ENCODE peak calls at places on chromosomes 5 and 9, in nine cellular contexts. One of them, this sample, is unnamed.

GRCh38 chr5:52441768-52442167 is 345.9 kb upstream of the ITGA1 start:
- DNase-seq in OCI-LY7: no peak
- DNase-seq in hepatocyte: no peak
- DNase-seq in HepG2: no peak
- DNase-seq in kidney epithelial cell: no peak
- DNase-seq in neural progenitor cell: no peak
- DNase-seq in uterus: no peak
- DNase-seq in ovary: no peak
- DNase-seq in upper lobe of right lung: no peak
- DNase-seq in this sample: no peak

GRCh38 chr5:31987985-31988710 is 186.0 kb downstream of the GOLPH3 start:
- DNase-seq in OCI-LY7: no peak
- DNase-seq in hepatocyte: peak; percentile 57
- DNase-seq in HepG2: no peak
- DNase-seq in kidney epithelial cell: peak; percentile 95
- DNase-seq in neural progenitor cell: no peak
- DNase-seq in uterus: peak; percentile 35
- DNase-seq in ovary: no peak
- DNase-seq in upper lobe of right lung: no peak
- DNase-seq in this sample: peak; percentile 96

GRCh38 chr9:133502112-133502511 is 22.6 kb downstream of the MYMK start:
- DNase-seq in OCI-LY7: no peak
- DNase-seq in hepatocyte: no peak
- DNase-seq in HepG2: no peak
- DNase-seq in kidney epithelial cell: no peak
- DNase-seq in neural progenitor cell: no peak
- DNase-seq in uterus: no peak
- DNase-seq in ovary: no peak
- DNase-seq in upper lobe of right lung: no peak
- DNase-seq in this sample: no peak

GRCh38 chr5:128208436-128208835 is 124.9 kb downstream of the SLC12A2 start:
- DNase-seq in OCI-LY7: no peak
- DNase-seq in hepatocyte: no peak
- DNase-seq in HepG2: no peak
- DNase-seq in kidney epithelial cell: no peak
- DNase-seq in neural progenitor cell: no peak
- DNase-seq in uterus: no peak
- DNase-seq in ovary: no peak
- DNase-seq in upper lobe of right lung: no peak
- DNase-seq in this sample: no peak

GRCh38 chr5:26749829-26750228 is 288.6 kb downstream of the CDH9 start:
- DNase-seq in OCI-LY7: no peak
- DNase-seq in hepatocyte: no peak
- DNase-seq in HepG2: no peak
- DNase-seq in kidney epithelial cell: no peak
- DNase-seq in neural progenitor cell: no peak
- DNase-seq in uterus: no peak
- DNase-seq in ovary: no peak
- DNase-seq in upper lobe of right lung: no peak
- DNase-seq in this sample: no peak

GRCh38 chr9:14062449-14063187 is 251.3 kb downstream of the NFIB start:
- DNase-seq in OCI-LY7: no peak
- DNase-seq in hepatocyte: no peak
- DNase-seq in HepG2: no peak
- DNase-seq in kidney epithelial cell: peak; percentile 19
- DNase-seq in neural progenitor cell: no peak
- DNase-seq in uterus: no peak
- DNase-seq in ovary: no peak
- DNase-seq in upper lobe of right lung: no peak
- DNase-seq in this sample: peak; percentile 98

GRCh38 chr9:102779341-102779740 is 215.8 kb upstream of the CYLC2 start:
- DNase-seq in OCI-LY7: no peak
- DNase-seq in hepatocyte: no peak
- DNase-seq in HepG2: no peak
- DNase-seq in kidney epithelial cell: no peak
- DNase-seq in neural progenitor cell: no peak
- DNase-seq in uterus: no peak
- DNase-seq in ovary: no peak
- DNase-seq in upper lobe of right lung: no peak
- DNase-seq in this sample: no peak

GRCh38 chr5:107365355-107366109 is 305.2 kb downstream of the EFNA5 start:
- DNase-seq in OCI-LY7: peak; percentile 40
- DNase-seq in hepatocyte: no peak
- DNase-seq in HepG2: no peak
- DNase-seq in kidney epithelial cell: peak; percentile 67
- DNase-seq in neural progenitor cell: no peak
- DNase-seq in uterus: no peak
- DNase-seq in ovary: no peak
- DNase-seq in upper lobe of right lung: no peak
- DNase-seq in this sample: peak; percentile 67

GRCh38 chr9:126309427-126310179 is 17.0 kb upstream of the MVB12B start:
- DNase-seq in OCI-LY7: no peak
- DNase-seq in hepatocyte: no peak
- DNase-seq in HepG2: no peak
- DNase-seq in kidney epithelial cell: no peak
- DNase-seq in neural progenitor cell: no peak
- DNase-seq in uterus: no peak
- DNase-seq in ovary: no peak
- DNase-seq in upper lobe of right lung: no peak
- DNase-seq in this sample: no peak
- TF ChIP-seq CTCF in OCI-LY7: no peak
- TF ChIP-seq CTCF in hepatocyte: no peak
- TF ChIP-seq CTCF in HepG2: no peak
- TF ChIP-seq CTCF in kidney epithelial cell: no peak
- TF ChIP-seq CTCF in neural progenitor cell: no peak
- TF ChIP-seq CTCF in uterus: no peak
- TF ChIP-seq CTCF in ovary: no peak
- TF ChIP-seq CTCF in upper lobe of right lung: no peak
- TF ChIP-seq CTCF in this sample: no peak

DNA sequence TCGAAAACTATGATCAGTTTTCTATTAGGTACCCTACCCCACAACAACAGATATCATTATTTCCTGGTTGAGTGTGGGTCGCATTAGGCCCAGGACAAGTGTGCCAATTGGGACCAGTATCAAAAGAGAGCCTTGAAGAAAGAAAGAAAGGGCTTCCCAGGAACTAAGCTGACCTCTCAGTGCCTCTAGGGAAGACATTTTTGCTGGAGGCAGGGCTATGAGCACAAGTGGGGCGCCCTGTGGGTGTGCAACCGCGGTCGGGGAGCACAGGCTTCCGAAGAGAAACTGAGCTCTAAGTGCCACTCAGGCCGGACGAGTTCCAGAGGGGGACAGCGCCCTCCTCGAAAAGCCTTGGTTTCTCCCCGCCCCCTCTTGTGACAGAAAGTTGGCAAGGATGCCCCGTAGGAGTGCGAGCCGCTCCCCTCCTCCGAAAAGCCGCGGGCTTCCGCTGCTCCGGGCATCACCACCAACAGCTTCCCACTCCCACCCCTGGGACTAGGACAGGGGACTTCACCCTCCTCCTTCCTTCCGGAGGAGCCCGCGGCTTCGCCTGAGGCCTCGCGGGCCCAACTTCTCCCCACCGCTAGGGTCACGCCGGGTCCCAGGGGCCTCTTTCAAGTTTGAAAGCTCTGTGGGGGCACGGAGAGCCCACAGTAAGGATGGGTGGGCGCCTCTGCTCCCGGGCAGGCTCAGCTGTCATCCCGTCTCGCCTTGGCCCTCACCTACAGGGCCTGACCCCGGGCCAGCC is 2.0 kb downstream of the NR2F1-AS1 start:
- DNase-seq in OCI-LY7: no peak
- DNase-seq in hepatocyte: no peak
- DNase-seq in HepG2: no peak
- DNase-seq in kidney epithelial cell: no peak
- DNase-seq in neural progenitor cell: peak; percentile 54
- DNase-seq in uterus: peak; percentile 76
- DNase-seq in ovary: peak; percentile 78
- DNase-seq in upper lobe of right lung: no peak
- DNase-seq in this sample: no peak
- H3K4me3 ChIP-seq in OCI-LY7: no peak overlapping the region
- H3K4me3 ChIP-seq in hepatocyte: peak overlapping the region; percentile 30
- H3K4me3 ChIP-seq in HepG2: peak overlapping the region; percentile 67
- H3K4me3 ChIP-seq in kidney epithelial cell: peak overlapping the region; percentile 77
- H3K4me3 ChIP-seq in neural progenitor cell: peak overlapping the region; percentile 82
- H3K4me3 ChIP-seq in uterus: peak overlapping the region; percentile 53
- H3K4me3 ChIP-seq in ovary: peak overlapping the region; percentile 87
- H3K4me3 ChIP-seq in upper lobe of right lung: peak overlapping the region; percentile 65
- H3K4me3 ChIP-seq in this sample: peak overlapping the region; percentile 42

GRCh38 chr5:157506981-157507780 is 47.2 kb downstream of the NIPAL4 start:
- DNase-seq in OCI-LY7: no peak
- DNase-seq in hepatocyte: no peak
- DNase-seq in HepG2: no peak
- DNase-seq in kidney epithelial cell: peak; percentile 2
- DNase-seq in neural progenitor cell: no peak
- DNase-seq in uterus: no peak
- DNase-seq in ovary: no peak
- DNase-seq in upper lobe of right lung: no peak
- DNase-seq in this sample: peak; percentile 28

GRCh38 chr5:157509587-157509986 is 49.6 kb downstream of the NIPAL4 start:
- DNase-seq in OCI-LY7: no peak
- DNase-seq in hepatocyte: no peak
- DNase-seq in HepG2: no peak
- DNase-seq in kidney epithelial cell: no peak
- DNase-seq in neural progenitor cell: no peak
- DNase-seq in uterus: no peak
- DNase-seq in ovary: no peak
- DNase-seq in upper lobe of right lung: no peak
- DNase-seq in this sample: no peak

GRCh38 chr5:157511656-157512644 is 51.9 kb downstream of the NIPAL4 start:
- DNase-seq in OCI-LY7: no peak
- DNase-seq in hepatocyte: peak; percentile 68
- DNase-seq in HepG2: peak; percentile 79
- DNase-seq in kidney epithelial cell: peak; percentile 92
- DNase-seq in neural progenitor cell: peak; percentile 13
- DNase-seq in uterus: peak; percentile 98
- DNase-seq in ovary: peak; percentile 96
- DNase-seq in upper lobe of right lung: peak; percentile 76
- DNase-seq in this sample: peak; percentile 89

GRCh38 chr5:157513182-157513581 is 53.2 kb downstream of the NIPAL4 start:
- DNase-seq in OCI-LY7: no peak
- DNase-seq in hepatocyte: no peak
- DNase-seq in HepG2: no peak
- DNase-seq in kidney epithelial cell: no peak
- DNase-seq in neural progenitor cell: no peak
- DNase-seq in uterus: peak; percentile 24
- DNase-seq in ovary: no peak
- DNase-seq in upper lobe of right lung: no peak
- DNase-seq in this sample: no peak

GRCh38 chr5:157510682-157511081 is 50.7 kb downstream of the NIPAL4 start:
- DNase-seq in OCI-LY7: no peak
- DNase-seq in hepatocyte: no peak
- DNase-seq in HepG2: no peak
- DNase-seq in kidney epithelial cell: no peak
- DNase-seq in neural progenitor cell: no peak
- DNase-seq in uterus: no peak
- DNase-seq in ovary: no peak
- DNase-seq in upper lobe of right lung: no peak
- DNase-seq in this sample: no peak
- H3K36me3 ChIP-seq in OCI-LY7: peaks cover 70% of the 10 kb centered on the region
- H3K36me3 ChIP-seq in hepatocyte: no peaks in the 10 kb centered on the region
- H3K36me3 ChIP-seq in HepG2: no peaks in the 10 kb centered on the region
- H3K36me3 ChIP-seq in kidney epithelial cell: peaks cover 1% of the 10 kb centered on the region
- H3K36me3 ChIP-seq in neural progenitor cell: no peaks in the 10 kb centered on the region
- H3K36me3 ChIP-seq in uterus: no peaks in the 10 kb centered on the region
- H3K36me3 ChIP-seq in ovary: no peaks in the 10 kb centered on the region
- H3K36me3 ChIP-seq in upper lobe of right lung: no peaks in the 10 kb centered on the region
- H3K36me3 ChIP-seq in this sample: no peaks in the 10 kb centered on the region

DNA sequence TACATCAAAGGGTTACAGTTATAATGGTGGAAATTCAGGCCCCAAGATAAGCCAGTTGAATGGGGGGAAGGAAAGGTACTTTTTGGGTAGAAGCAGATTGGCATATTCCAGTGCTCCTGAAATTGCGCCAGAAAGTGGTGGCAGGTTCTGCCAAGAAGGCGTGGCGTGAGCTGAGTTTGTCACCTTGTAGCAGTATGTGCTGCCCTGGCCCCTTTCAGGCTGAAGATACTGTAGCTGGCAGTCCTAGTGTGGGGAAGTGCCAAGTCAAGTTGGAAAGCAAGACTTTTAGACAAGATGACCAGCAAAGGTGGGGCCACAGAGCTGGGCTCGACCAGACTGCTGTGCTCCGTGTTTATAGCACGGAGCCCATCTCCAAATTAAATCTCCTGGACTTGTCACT is 133.6 kb upstream of the GLRA1 start:
- DNase-seq in OCI-LY7: no peak
- DNase-seq in hepatocyte: no peak
- DNase-seq in HepG2: no peak
- DNase-seq in kidney epithelial cell: no peak
- DNase-seq in neural progenitor cell: no peak
- DNase-seq in uterus: no peak
- DNase-seq in ovary: no peak
- DNase-seq in upper lobe of right lung: no peak
- DNase-seq in this sample: no peak
- TF ChIP-seq CTCF in OCI-LY7: no peak
- TF ChIP-seq CTCF in hepatocyte: no peak
- TF ChIP-seq CTCF in HepG2: no peak
- TF ChIP-seq CTCF in kidney epithelial cell: no peak
- TF ChIP-seq CTCF in neural progenitor cell: no peak
- TF ChIP-seq CTCF in uterus: no peak
- TF ChIP-seq CTCF in ovary: no peak
- TF ChIP-seq CTCF in upper lobe of right lung: no peak
- TF ChIP-seq CTCF in this sample: no peak

GRCh38 chr9:34652608-34653007 is 623 bp downstream of the IL11RA start:
- DNase-seq in OCI-LY7: no peak
- DNase-seq in hepatocyte: no peak
- DNase-seq in HepG2: no peak
- DNase-seq in kidney epithelial cell: no peak
- DNase-seq in neural progenitor cell: no peak
- DNase-seq in uterus: no peak
- DNase-seq in ovary: no peak
- DNase-seq in upper lobe of right lung: no peak
- DNase-seq in this sample: no peak
- H3K4me3 ChIP-seq in OCI-LY7: no peak overlapping the region
- H3K4me3 ChIP-seq in hepatocyte: no peak overlapping the region
- H3K4me3 ChIP-seq in HepG2: peak overlapping the region; percentile 57
- H3K4me3 ChIP-seq in kidney epithelial cell: no peak overlapping the region
- H3K4me3 ChIP-seq in neural progenitor cell: no peak overlapping the region
- H3K4me3 ChIP-seq in uterus: peak overlapping the region; percentile 43
- H3K4me3 ChIP-seq in ovary: peak overlapping the region; percentile 36
- H3K4me3 ChIP-seq in upper lobe of right lung: peak overlapping the region; percentile 47
- H3K4me3 ChIP-seq in this sample: peak overlapping the region; percentile 15

GRCh38 chr9:83964973-83965349 is 15.1 kb downstream of the HNRNPK start:
- DNase-seq in OCI-LY7: no peak
- DNase-seq in hepatocyte: no peak
- DNase-seq in HepG2: no peak
- DNase-seq in kidney epithelial cell: no peak
- DNase-seq in neural progenitor cell: no peak
- DNase-seq in uterus: no peak
- DNase-seq in ovary: no peak
- DNase-seq in upper lobe of right lung: no peak
- DNase-seq in this sample: no peak
- H3K36me3 ChIP-seq in OCI-LY7: peaks cover 44% of the 10 kb centered on the region
- H3K36me3 ChIP-seq in hepatocyte: peaks cover 7% of the 10 kb centered on the region
- H3K36me3 ChIP-seq in HepG2: peaks cover 17% of the 10 kb centered on the region
- H3K36me3 ChIP-seq in kidney epithelial cell: no peaks in the 10 kb centered on the region
- H3K36me3 ChIP-seq in neural progenitor cell: peaks cover 25% of the 10 kb centered on the region
- H3K36me3 ChIP-seq in uterus: no peaks in the 10 kb centered on the region
- H3K36me3 ChIP-seq in ovary: no peaks in the 10 kb centered on the region
- H3K36me3 ChIP-seq in upper lobe of right lung: peaks cover 42% of the 10 kb centered on the region
- H3K36me3 ChIP-seq in this sample: peaks cover 6% of the 10 kb centered on the region

DNA sequence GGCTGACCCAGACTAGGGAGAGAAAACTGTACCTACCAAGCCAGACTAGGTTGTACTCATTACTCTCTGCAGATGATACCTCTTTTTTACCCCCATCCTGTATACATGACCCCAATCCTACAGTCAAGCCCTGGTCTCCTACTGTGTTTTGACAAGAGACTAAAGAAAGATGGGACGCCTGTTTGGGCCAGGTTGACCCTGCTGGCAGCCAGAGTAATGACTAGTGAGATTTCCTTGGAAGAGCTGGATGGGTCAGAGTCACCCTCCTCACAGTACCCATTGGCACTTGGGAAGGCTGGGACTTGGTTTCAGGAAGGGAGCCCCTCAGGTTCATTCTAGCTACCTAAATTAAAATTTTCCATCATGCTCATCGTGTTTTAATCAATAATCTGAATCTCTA is 89.7 kb upstream of the NR4A3 start:
- DNase-seq in OCI-LY7: no peak
- DNase-seq in hepatocyte: no peak
- DNase-seq in HepG2: no peak
- DNase-seq in kidney epithelial cell: no peak
- DNase-seq in neural progenitor cell: no peak
- DNase-seq in uterus: no peak
- DNase-seq in ovary: no peak
- DNase-seq in upper lobe of right lung: no peak
- DNase-seq in this sample: no peak
- TF ChIP-seq CTCF in OCI-LY7: no peak
- TF ChIP-seq CTCF in hepatocyte: no peak
- TF ChIP-seq CTCF in HepG2: no peak
- TF ChIP-seq CTCF in kidney epithelial cell: no peak
- TF ChIP-seq CTCF in neural progenitor cell: no peak
- TF ChIP-seq CTCF in uterus: no peak
- TF ChIP-seq CTCF in ovary: no peak
- TF ChIP-seq CTCF in upper lobe of right lung: no peak
- TF ChIP-seq CTCF in this sample: no peak